ENCODE peak calls at places on chromosomes 3 and 15, in ten cellular contexts. One of them, this sample, is unnamed.
A peak's percentile ranks its signal among the peaks of the same experiment; 100 is the strongest.

GRCh38 chr15:62218841-62219240 is 53.8 kb upstream of the C2CD4B start:
- DNase-seq in activated CD4-positive, alpha-beta T cell treated with anti-CD3 and anti-CD28 coated beads, Interleukin-2, amount 10 ng/mL, durations not matched to agents 7 days and 5 days: no peak
- DNase-seq in CD8-positive, alpha-beta T cell: no peak
- DNase-seq in SJSA1: no peak
- DNase-seq in activated CD8-positive, alpha-beta memory T cell treated with anti-CD3 and anti-CD28 coated beads for 48 hours: no peak
- DNase-seq in ascending aorta: no peak
- DNase-seq in endothelial cell: no peak
- DNase-seq in lower leg skin: no peak
- DNase-seq in iPS DF 6.9: no peak
- DNase-seq in HT1080: no peak
- DNase-seq in this sample: no peak

GRCh38 chr15:42137461-42138261 is 18.8 kb downstream of the PLA2G4F start:
- DNase-seq in lower leg skin: peak; percentile 25
- DNase-seq in activated CD8-positive, alpha-beta memory T cell treated with anti-CD3 and anti-CD28 coated beads for 48 hours: no peak
- DNase-seq in endothelial cell: peak; percentile 40
- DNase-seq in activated CD4-positive, alpha-beta T cell treated with anti-CD3 and anti-CD28 coated beads, Interleukin-2, amount 10 ng/mL, durations not matched to agents 7 days and 5 days: peak; percentile 32
- DNase-seq in iPS DF 6.9: peak; percentile 63
- DNase-seq in CD8-positive, alpha-beta T cell: no peak
- DNase-seq in ascending aorta: no peak
- DNase-seq in HT1080: peak; percentile 47
- DNase-seq in SJSA1: peak; percentile 42
- DNase-seq in this sample: no peak

GRCh38 chr15:48061588-48061987 is 59.2 kb upstream of the SLC24A5 start:
- DNase-seq in endothelial cell: no peak
- DNase-seq in iPS DF 6.9: no peak
- DNase-seq in CD8-positive, alpha-beta T cell: no peak
- DNase-seq in lower leg skin: no peak
- DNase-seq in activated CD8-positive, alpha-beta memory T cell treated with anti-CD3 and anti-CD28 coated beads for 48 hours: no peak
- DNase-seq in HT1080: no peak
- DNase-seq in SJSA1: no peak
- DNase-seq in ascending aorta: no peak
- DNase-seq in activated CD4-positive, alpha-beta T cell treated with anti-CD3 and anti-CD28 coated beads, Interleukin-2, amount 10 ng/mL, durations not matched to agents 7 days and 5 days: no peak
- DNase-seq in this sample: no peak

GRCh38 chr3:141410408-141410807 is 42.1 kb downstream of the ZBTB38 start:
- DNase-seq in activated CD8-positive, alpha-beta memory T cell treated with anti-CD3 and anti-CD28 coated beads for 48 hours: no peak
- DNase-seq in lower leg skin: no peak
- DNase-seq in ascending aorta: no peak
- DNase-seq in SJSA1: no peak
- DNase-seq in iPS DF 6.9: no peak
- DNase-seq in endothelial cell: no peak
- DNase-seq in HT1080: peak; percentile 74
- DNase-seq in activated CD4-positive, alpha-beta T cell treated with anti-CD3 and anti-CD28 coated beads, Interleukin-2, amount 10 ng/mL, durations not matched to agents 7 days and 5 days: no peak
- DNase-seq in CD8-positive, alpha-beta T cell: no peak
- DNase-seq in this sample: no peak

GRCh38 chr3:111859061-111859973 is at the start of gene PHLDB2:
- DNase-seq in activated CD8-positive, alpha-beta memory T cell treated with anti-CD3 and anti-CD28 coated beads for 48 hours: peak; percentile 25
- DNase-seq in HT1080: peak; percentile 82
- DNase-seq in lower leg skin: peak; percentile 84
- DNase-seq in SJSA1: peak; percentile 90
- DNase-seq in endothelial cell: peak; percentile 92
- DNase-seq in iPS DF 6.9: no peak
- DNase-seq in activated CD4-positive, alpha-beta T cell treated with anti-CD3 and anti-CD28 coated beads, Interleukin-2, amount 10 ng/mL, durations not matched to agents 7 days and 5 days: peak; percentile 32
- DNase-seq in ascending aorta: no peak
- DNase-seq in CD8-positive, alpha-beta T cell: peak; percentile 74
- DNase-seq in this sample: no peak

GRCh38 chr3:53880396-53881345 is 1.3 kb downstream of the ACTR8 start:
- DNase-seq in activated CD8-positive, alpha-beta memory T cell treated with anti-CD3 and anti-CD28 coated beads for 48 hours: no peak
- DNase-seq in lower leg skin: no peak
- DNase-seq in HT1080: no peak
- DNase-seq in activated CD4-positive, alpha-beta T cell treated with anti-CD3 and anti-CD28 coated beads, Interleukin-2, amount 10 ng/mL, durations not matched to agents 7 days and 5 days: no peak
- DNase-seq in endothelial cell: no peak
- DNase-seq in iPS DF 6.9: no peak
- DNase-seq in CD8-positive, alpha-beta T cell: no peak
- DNase-seq in ascending aorta: no peak
- DNase-seq in SJSA1: no peak
- DNase-seq in this sample: no peak

GRCh38 chr3:48428088-48428862 is 1.6 kb downstream of the PLXNB1 start:
- DNase-seq in activated CD8-positive, alpha-beta memory T cell treated with anti-CD3 and anti-CD28 coated beads for 48 hours: no peak
- DNase-seq in lower leg skin: no peak
- DNase-seq in SJSA1: no peak
- DNase-seq in activated CD4-positive, alpha-beta T cell treated with anti-CD3 and anti-CD28 coated beads, Interleukin-2, amount 10 ng/mL, durations not matched to agents 7 days and 5 days: no peak
- DNase-seq in endothelial cell: no peak
- DNase-seq in HT1080: no peak
- DNase-seq in CD8-positive, alpha-beta T cell: no peak
- DNase-seq in ascending aorta: no peak
- DNase-seq in iPS DF 6.9: no peak
- DNase-seq in this sample: no peak

GRCh38 chr15:98953000-98953776 is 54.4 kb downstream of the PGPEP1L start:
- DNase-seq in activated CD8-positive, alpha-beta memory T cell treated with anti-CD3 and anti-CD28 coated beads for 48 hours: no peak
- DNase-seq in activated CD4-positive, alpha-beta T cell treated with anti-CD3 and anti-CD28 coated beads, Interleukin-2, amount 10 ng/mL, durations not matched to agents 7 days and 5 days: no peak
- DNase-seq in endothelial cell: no peak
- DNase-seq in lower leg skin: no peak
- DNase-seq in iPS DF 6.9: no peak
- DNase-seq in HT1080: no peak
- DNase-seq in SJSA1: no peak
- DNase-seq in ascending aorta: no peak
- DNase-seq in CD8-positive, alpha-beta T cell: no peak
- DNase-seq in this sample: no peak

GRCh38 chr3:53597136-53597915 is 102.9 kb downstream of the CACNA1D start:
- DNase-seq in iPS DF 6.9: no peak
- DNase-seq in activated CD8-positive, alpha-beta memory T cell treated with anti-CD3 and anti-CD28 coated beads for 48 hours: no peak
- DNase-seq in lower leg skin: no peak
- DNase-seq in CD8-positive, alpha-beta T cell: no peak
- DNase-seq in SJSA1: no peak
- DNase-seq in endothelial cell: no peak
- DNase-seq in ascending aorta: no peak
- DNase-seq in activated CD4-positive, alpha-beta T cell treated with anti-CD3 and anti-CD28 coated beads, Interleukin-2, amount 10 ng/mL, durations not matched to agents 7 days and 5 days: no peak
- DNase-seq in HT1080: no peak
- DNase-seq in this sample: no peak

GRCh38 chr3:9883676-9884554 is 3.9 kb upstream of the CIDEC start:
- DNase-seq in lower leg skin: no peak
- DNase-seq in HT1080: no peak
- DNase-seq in iPS DF 6.9: no peak
- DNase-seq in activated CD8-positive, alpha-beta memory T cell treated with anti-CD3 and anti-CD28 coated beads for 48 hours: no peak
- DNase-seq in activated CD4-positive, alpha-beta T cell treated with anti-CD3 and anti-CD28 coated beads, Interleukin-2, amount 10 ng/mL, durations not matched to agents 7 days and 5 days: no peak
- DNase-seq in SJSA1: no peak
- DNase-seq in ascending aorta: no peak
- DNase-seq in CD8-positive, alpha-beta T cell: no peak
- DNase-seq in endothelial cell: no peak
- DNase-seq in this sample: no peak

GRCh38 chr3:37833790-37834189 is 27.9 kb upstream of the CTDSPL start:
- DNase-seq in endothelial cell: peak; percentile 25
- DNase-seq in lower leg skin: no peak
- DNase-seq in ascending aorta: no peak
- DNase-seq in activated CD4-positive, alpha-beta T cell treated with anti-CD3 and anti-CD28 coated beads, Interleukin-2, amount 10 ng/mL, durations not matched to agents 7 days and 5 days: no peak
- DNase-seq in CD8-positive, alpha-beta T cell: no peak
- DNase-seq in iPS DF 6.9: no peak
- DNase-seq in activated CD8-positive, alpha-beta memory T cell treated with anti-CD3 and anti-CD28 coated beads for 48 hours: no peak
- DNase-seq in SJSA1: no peak
- DNase-seq in HT1080: no peak
- DNase-seq in this sample: no peak

GRCh38 chr15:71708052-71708432 is 102.3 kb upstream of the NR2E3 start:
- DNase-seq in endothelial cell: no peak
- DNase-seq in activated CD4-positive, alpha-beta T cell treated with anti-CD3 and anti-CD28 coated beads, Interleukin-2, amount 10 ng/mL, durations not matched to agents 7 days and 5 days: no peak
- DNase-seq in CD8-positive, alpha-beta T cell: no peak
- DNase-seq in HT1080: no peak
- DNase-seq in ascending aorta: no peak
- DNase-seq in activated CD8-positive, alpha-beta memory T cell treated with anti-CD3 and anti-CD28 coated beads for 48 hours: no peak
- DNase-seq in lower leg skin: no peak
- DNase-seq in iPS DF 6.9: no peak
- DNase-seq in SJSA1: peak; percentile 32
- DNase-seq in this sample: no peak

GRCh38 chr15:40747685-40748631 is 7.1 kb downstream of the RMDN3 start:
- DNase-seq in endothelial cell: no peak
- DNase-seq in ascending aorta: no peak
- DNase-seq in lower leg skin: no peak
- DNase-seq in iPS DF 6.9: no peak
- DNase-seq in HT1080: no peak
- DNase-seq in activated CD8-positive, alpha-beta memory T cell treated with anti-CD3 and anti-CD28 coated beads for 48 hours: no peak
- DNase-seq in SJSA1: no peak
- DNase-seq in activated CD4-positive, alpha-beta T cell treated with anti-CD3 and anti-CD28 coated beads, Interleukin-2, amount 10 ng/mL, durations not matched to agents 7 days and 5 days: no peak
- DNase-seq in CD8-positive, alpha-beta T cell: no peak
- DNase-seq in this sample: no peak

GRCh38 chr3:40086890-40087884 is 222.3 kb upstream of the EIF1B start:
- DNase-seq in HT1080: peak; percentile 30
- DNase-seq in SJSA1: no peak
- DNase-seq in activated CD4-positive, alpha-beta T cell treated with anti-CD3 and anti-CD28 coated beads, Interleukin-2, amount 10 ng/mL, durations not matched to agents 7 days and 5 days: no peak
- DNase-seq in iPS DF 6.9: no peak
- DNase-seq in CD8-positive, alpha-beta T cell: no peak
- DNase-seq in ascending aorta: no peak
- DNase-seq in lower leg skin: no peak
- DNase-seq in activated CD8-positive, alpha-beta memory T cell treated with anti-CD3 and anti-CD28 coated beads for 48 hours: no peak
- DNase-seq in endothelial cell: no peak
- DNase-seq in this sample: no peak

GRCh38 chr15:63381301-63382192 is at the start of gene CA12:
- DNase-seq in SJSA1: peak; percentile 42
- DNase-seq in HT1080: peak; percentile 42
- DNase-seq in endothelial cell: peak; percentile 28
- DNase-seq in CD8-positive, alpha-beta T cell: no peak
- DNase-seq in activated CD4-positive, alpha-beta T cell treated with anti-CD3 and anti-CD28 coated beads, Interleukin-2, amount 10 ng/mL, durations not matched to agents 7 days and 5 days: no peak
- DNase-seq in iPS DF 6.9: no peak
- DNase-seq in lower leg skin: no peak
- DNase-seq in ascending aorta: no peak
- DNase-seq in activated CD8-positive, alpha-beta memory T cell treated with anti-CD3 and anti-CD28 coated beads for 48 hours: no peak
- DNase-seq in this sample: no peak

GRCh38 chr3:179929091-179929529 is 107.6 kb downstream of the PEX5L start:
- DNase-seq in ascending aorta: no peak
- DNase-seq in endothelial cell: peak; percentile 68
- DNase-seq in activated CD8-positive, alpha-beta memory T cell treated with anti-CD3 and anti-CD28 coated beads for 48 hours: no peak
- DNase-seq in HT1080: peak; percentile 56
- DNase-seq in SJSA1: no peak
- DNase-seq in lower leg skin: no peak
- DNase-seq in CD8-positive, alpha-beta T cell: no peak
- DNase-seq in iPS DF 6.9: peak; percentile 31
- DNase-seq in activated CD4-positive, alpha-beta T cell treated with anti-CD3 and anti-CD28 coated beads, Interleukin-2, amount 10 ng/mL, durations not matched to agents 7 days and 5 days: peak; percentile 43
- DNase-seq in this sample: peak; percentile 24

GRCh38 chr3:102017784-102018183 is 168.5 kb downstream of the NFKBIZ start:
- DNase-seq in lower leg skin: no peak
- DNase-seq in activated CD8-positive, alpha-beta memory T cell treated with anti-CD3 and anti-CD28 coated beads for 48 hours: no peak
- DNase-seq in activated CD4-positive, alpha-beta T cell treated with anti-CD3 and anti-CD28 coated beads, Interleukin-2, amount 10 ng/mL, durations not matched to agents 7 days and 5 days: no peak
- DNase-seq in HT1080: no peak
- DNase-seq in CD8-positive, alpha-beta T cell: no peak
- DNase-seq in ascending aorta: no peak
- DNase-seq in endothelial cell: no peak
- DNase-seq in iPS DF 6.9: no peak
- DNase-seq in SJSA1: no peak
- DNase-seq in this sample: no peak

GRCh38 chr3:108311797-108312196 is 15.4 kb downstream of the HHLA2 start:
- DNase-seq in activated CD8-positive, alpha-beta memory T cell treated with anti-CD3 and anti-CD28 coated beads for 48 hours: no peak
- DNase-seq in activated CD4-positive, alpha-beta T cell treated with anti-CD3 and anti-CD28 coated beads, Interleukin-2, amount 10 ng/mL, durations not matched to agents 7 days and 5 days: no peak
- DNase-seq in lower leg skin: no peak
- DNase-seq in endothelial cell: no peak
- DNase-seq in iPS DF 6.9: no peak
- DNase-seq in HT1080: peak; percentile 40
- DNase-seq in ascending aorta: no peak
- DNase-seq in CD8-positive, alpha-beta T cell: no peak
- DNase-seq in SJSA1: no peak
- DNase-seq in this sample: no peak

GRCh38 chr3:44444437-44444836 is 33.0 kb downstream of the ZNF445 start:
- DNase-seq in activated CD8-positive, alpha-beta memory T cell treated with anti-CD3 and anti-CD28 coated beads for 48 hours: no peak
- DNase-seq in endothelial cell: no peak
- DNase-seq in iPS DF 6.9: no peak
- DNase-seq in lower leg skin: no peak
- DNase-seq in CD8-positive, alpha-beta T cell: no peak
- DNase-seq in HT1080: no peak
- DNase-seq in SJSA1: no peak
- DNase-seq in ascending aorta: no peak
- DNase-seq in activated CD4-positive, alpha-beta T cell treated with anti-CD3 and anti-CD28 coated beads, Interleukin-2, amount 10 ng/mL, durations not matched to agents 7 days and 5 days: no peak
- DNase-seq in this sample: no peak

GRCh38 chr3:124053871-124054270 is 61.9 kb upstream of the ROPN1 start:
- DNase-seq in endothelial cell: no peak
- DNase-seq in activated CD4-positive, alpha-beta T cell treated with anti-CD3 and anti-CD28 coated beads, Interleukin-2, amount 10 ng/mL, durations not matched to agents 7 days and 5 days: no peak
- DNase-seq in SJSA1: no peak
- DNase-seq in activated CD8-positive, alpha-beta memory T cell treated with anti-CD3 and anti-CD28 coated beads for 48 hours: no peak
- DNase-seq in ascending aorta: no peak
- DNase-seq in lower leg skin: no peak
- DNase-seq in HT1080: no peak
- DNase-seq in CD8-positive, alpha-beta T cell: no peak
- DNase-seq in iPS DF 6.9: no peak
- DNase-seq in this sample: no peak

GRCh38 chr15:70503073-70503745 is 260.1 kb downstream of the UACA start:
- DNase-seq in ascending aorta: no peak
- DNase-seq in SJSA1: no peak
- DNase-seq in endothelial cell: no peak
- DNase-seq in activated CD8-positive, alpha-beta memory T cell treated with anti-CD3 and anti-CD28 coated beads for 48 hours: no peak
- DNase-seq in CD8-positive, alpha-beta T cell: no peak
- DNase-seq in activated CD4-positive, alpha-beta T cell treated with anti-CD3 and anti-CD28 coated beads, Interleukin-2, amount 10 ng/mL, durations not matched to agents 7 days and 5 days: no peak
- DNase-seq in iPS DF 6.9: no peak
- DNase-seq in lower leg skin: no peak
- DNase-seq in HT1080: no peak
- DNase-seq in this sample: no peak

GRCh38 chr3:123409443-123410148 is 39.3 kb downstream of the ADCY5 start:
- DNase-seq in activated CD4-positive, alpha-beta T cell treated with anti-CD3 and anti-CD28 coated beads, Interleukin-2, amount 10 ng/mL, durations not matched to agents 7 days and 5 days: no peak
- DNase-seq in iPS DF 6.9: no peak
- DNase-seq in ascending aorta: no peak
- DNase-seq in HT1080: no peak
- DNase-seq in endothelial cell: no peak
- DNase-seq in SJSA1: no peak
- DNase-seq in lower leg skin: no peak
- DNase-seq in CD8-positive, alpha-beta T cell: no peak
- DNase-seq in activated CD8-positive, alpha-beta memory T cell treated with anti-CD3 and anti-CD28 coated beads for 48 hours: no peak
- DNase-seq in this sample: no peak

GRCh38 chr15:39621961-39622360 is 41.1 kb downstream of the THBS1 start:
- DNase-seq in iPS DF 6.9: no peak
- DNase-seq in ascending aorta: no peak
- DNase-seq in activated CD8-positive, alpha-beta memory T cell treated with anti-CD3 and anti-CD28 coated beads for 48 hours: no peak
- DNase-seq in CD8-positive, alpha-beta T cell: no peak
- DNase-seq in activated CD4-positive, alpha-beta T cell treated with anti-CD3 and anti-CD28 coated beads, Interleukin-2, amount 10 ng/mL, durations not matched to agents 7 days and 5 days: no peak
- DNase-seq in SJSA1: no peak
- DNase-seq in HT1080: no peak
- DNase-seq in endothelial cell: no peak
- DNase-seq in lower leg skin: no peak
- DNase-seq in this sample: no peak

GRCh38 chr3:24533557-24534193 is 39.0 kb upstream of the THRB start:
- DNase-seq in activated CD8-positive, alpha-beta memory T cell treated with anti-CD3 and anti-CD28 coated beads for 48 hours: no peak
- DNase-seq in endothelial cell: no peak
- DNase-seq in CD8-positive, alpha-beta T cell: no peak
- DNase-seq in lower leg skin: no peak
- DNase-seq in ascending aorta: no peak
- DNase-seq in activated CD4-positive, alpha-beta T cell treated with anti-CD3 and anti-CD28 coated beads, Interleukin-2, amount 10 ng/mL, durations not matched to agents 7 days and 5 days: no peak
- DNase-seq in HT1080: no peak
- DNase-seq in iPS DF 6.9: no peak
- DNase-seq in SJSA1: no peak
- DNase-seq in this sample: no peak

GRCh38 chr3:52973806-52974205 is 72.1 kb downstream of the SFMBT1 start:
- DNase-seq in activated CD8-positive, alpha-beta memory T cell treated with anti-CD3 and anti-CD28 coated beads for 48 hours: no peak
- DNase-seq in SJSA1: no peak
- DNase-seq in lower leg skin: no peak
- DNase-seq in ascending aorta: no peak
- DNase-seq in HT1080: no peak
- DNase-seq in endothelial cell: no peak
- DNase-seq in iPS DF 6.9: no peak
- DNase-seq in activated CD4-positive, alpha-beta T cell treated with anti-CD3 and anti-CD28 coated beads, Interleukin-2, amount 10 ng/mL, durations not matched to agents 7 days and 5 days: no peak
- DNase-seq in CD8-positive, alpha-beta T cell: no peak
- DNase-seq in this sample: no peak

GRCh38 chr15:90340345-90340744 is 11.7 kb upstream of the ZNF774 start:
- DNase-seq in HT1080: no peak
- DNase-seq in iPS DF 6.9: no peak
- DNase-seq in SJSA1: no peak
- DNase-seq in CD8-positive, alpha-beta T cell: no peak
- DNase-seq in activated CD8-positive, alpha-beta memory T cell treated with anti-CD3 and anti-CD28 coated beads for 48 hours: no peak
- DNase-seq in lower leg skin: no peak
- DNase-seq in endothelial cell: no peak
- DNase-seq in ascending aorta: no peak
- DNase-seq in activated CD4-positive, alpha-beta T cell treated with anti-CD3 and anti-CD28 coated beads, Interleukin-2, amount 10 ng/mL, durations not matched to agents 7 days and 5 days: no peak
- DNase-seq in this sample: no peak

GRCh38 chr3:184711366-184712247 is at the start of gene MAGEF1:
- DNase-seq in lower leg skin: peak; percentile 50
- DNase-seq in ascending aorta: peak; percentile 15
- DNase-seq in activated CD8-positive, alpha-beta memory T cell treated with anti-CD3 and anti-CD28 coated beads for 48 hours: peak; percentile 40
- DNase-seq in HT1080: peak; percentile 93
- DNase-seq in CD8-positive, alpha-beta T cell: peak; percentile 73
- DNase-seq in endothelial cell: peak; percentile 67
- DNase-seq in activated CD4-positive, alpha-beta T cell treated with anti-CD3 and anti-CD28 coated beads, Interleukin-2, amount 10 ng/mL, durations not matched to agents 7 days and 5 days: peak; percentile 76
- DNase-seq in SJSA1: peak; percentile 84
- DNase-seq in iPS DF 6.9: peak; percentile 61
- DNase-seq in this sample: no peak

GRCh38 chr15:78263907-78264303 is 457 bp upstream of the DNAJA4 start:
- DNase-seq in endothelial cell: no peak
- DNase-seq in ascending aorta: no peak
- DNase-seq in activated CD4-positive, alpha-beta T cell treated with anti-CD3 and anti-CD28 coated beads, Interleukin-2, amount 10 ng/mL, durations not matched to agents 7 days and 5 days: no peak
- DNase-seq in iPS DF 6.9: no peak
- DNase-seq in SJSA1: no peak
- DNase-seq in CD8-positive, alpha-beta T cell: no peak
- DNase-seq in activated CD8-positive, alpha-beta memory T cell treated with anti-CD3 and anti-CD28 coated beads for 48 hours: no peak
- DNase-seq in lower leg skin: no peak
- DNase-seq in HT1080: no peak
- DNase-seq in this sample: no peak

This sample was measured in smooth muscle cell of the brain vasculature.